ENCODE peak calls at places on chromosomes 5 and 9, in six cellular contexts. C is left kidney; J is EL; G is stromal cell of bone marrow; E is Karpas-422; Y is activated CD4-positive, alpha-beta T cell treated with anti-CD3 and anti-CD28 coated beads, Interleukin-2, amount 10 ng/mL, durations not matched to agents 7 days and 5 days. V is an unnamed sample.

GRCh38 chr9:137788561-137789294 is 88.9 kb upstream of the CACNA1B start:
- DNase-seq in C (peak; percentile 20), J (no peak), G (no peak), E (no peak), Y (no peak), V (no peak)

GRCh38 chr5:80990971-80991370 is 30.8 kb downstream of the RASGRF2 start:
- DNase-seq in C (no peak), J (no peak), G (no peak), E (peak; percentile 93), Y (no peak), V (no peak)

GRCh38 chr9:126439402-126439765 is 112.8 kb downstream of the MVB12B start:
- DNase-seq in C (no peak), J (peak; percentile 69), G (peak; percentile 37), E (no peak), Y (no peak), V (no peak)

GRCh38 chr5:17081142-17081541 is 136.3 kb upstream of the BASP1 start:
- DNase-seq in C (no peak), J (peak; percentile 29), G (no peak), E (no peak), Y (no peak), V (no peak)

GRCh38 chr9:82560457-82560904 is 502.5 kb downstream of the RASEF start:
- DNase-seq in C (no peak), J (no peak), G (no peak), E (no peak), Y (no peak), V (no peak)

GRCh38 chr5:103178167-103178566 is 58.1 kb downstream of the PPIP5K2 start:
- DNase-seq in C (peak; percentile 1), J (no peak), G (no peak), E (no peak), Y (no peak), V (no peak)

GRCh38 chr5:143435207-143435657 is 31.7 kb upstream of the NR3C1 start:
- DNase-seq in C (no peak), J (peak; percentile 6), G (no peak), E (peak; percentile 97), Y (peak; percentile 51), V (no peak)

GRCh38 chr5:13985736-13986418 is 41.4 kb upstream of the DNAH5 start:
- DNase-seq in C (no peak), J (peak; percentile 99), G (peak; percentile 75), E (no peak), Y (no peak), V (no peak)

GRCh38 chr5:67363963-67364362 is 167.4 kb upstream of the CD180 start:
- DNase-seq in C (no peak), J (no peak), G (no peak), E (no peak), Y (no peak), V (no peak)

GRCh38 chr9:93699650-93700049 is 123.3 kb downstream of the PHF2 start:
- DNase-seq in C (no peak), J (no peak), G (no peak), E (peak; percentile 45), Y (no peak), V (no peak)

GRCh38 chr9:137988701-137989100 is 111.1 kb downstream of the CACNA1B start:
- DNase-seq in C (no peak), J (no peak), G (no peak), E (no peak), Y (no peak), V (no peak)

GRCh38 chr9:129218918-129219317 is 40.9 kb upstream of the IER5L start:
- DNase-seq in C (no peak), J (no peak), G (no peak), E (no peak), Y (no peak), V (no peak)

GRCh38 chr9:90872835-90873294 is 71.2 kb downstream of the SYK start:
- DNase-seq in C (no peak), J (no peak), G (peak; percentile 16), E (no peak), Y (no peak), V (peak; percentile 75)

GRCh38 chr5:123438902-123439301 is 15.7 kb upstream of the CEP120 start:
- DNase-seq in C (no peak), J (peak; percentile 59), G (no peak), E (peak; percentile 34), Y (peak; percentile 24), V (no peak)

GRCh38 chr9:79104216-79104615 is 467.5 kb upstream of the TLE4 start:
- DNase-seq in C (no peak), J (peak; percentile 12), G (no peak), E (no peak), Y (no peak), V (no peak)

GRCh38 chr5:53357439-53357838 is 123.0 kb upstream of the FST start:
- DNase-seq in C (no peak), J (no peak), G (no peak), E (peak; percentile 43), Y (no peak), V (no peak)

GRCh38 chr5:77101298-77101697 is 14.2 kb upstream of the ZBED3 start:
- DNase-seq in C (no peak), J (peak; percentile 59), G (peak; percentile 67), E (no peak), Y (no peak), V (no peak)

GRCh38 chr5:159184858-159185381 is 24.4 kb downstream of the RNF145 start:
- DNase-seq in C (peak; percentile 72), J (peak; percentile 96), G (peak; percentile 58), E (no peak), Y (no peak), V (no peak)

GRCh38 chr9:5500441-5501235 is 9.7 kb upstream of the PDCD1LG2 start:
- DNase-seq in C (no peak), J (peak; percentile 36), G (peak; percentile 39), E (no peak), Y (no peak), V (no peak)

GRCh38 chr5:155481182-155481581 is 467.6 kb downstream of the KIF4B start:
- DNase-seq in C (no peak), J (no peak), G (no peak), E (no peak), Y (no peak), V (no peak)

GRCh38 chr5:90598300-90598699 is 39.7 kb downstream of the ADGRV1 start:
- DNase-seq in C (no peak), J (no peak), G (no peak), E (no peak), Y (no peak), V (no peak)

GRCh38 chr9:136856078-136856474 is 3.9 kb downstream of the MAMDC4 start:
- DNase-seq in C (peak; percentile 54), J (no peak), G (no peak), E (no peak), Y (no peak), V (no peak)

GRCh38 chr9:109329274-109330258 is 8.7 kb upstream of the EPB41L4B start:
- DNase-seq in C (peak; percentile 56), J (peak; percentile 53), G (no peak), E (no peak), Y (no peak), V (peak; percentile 38)

GRCh38 chr9:117782931-117783788 is 79.0 kb downstream of the TLR4 start:
- DNase-seq in C (peak; percentile 91), J (peak; percentile 80), G (peak; percentile 73), E (peak; percentile 87), Y (peak; percentile 80), V (peak; percentile 83)

GRCh38 chr5:9059920-9060691 is 485.8 kb downstream of the SEMA5A start:
- DNase-seq in C (peak; percentile 5), J (peak; percentile 99), G (peak; percentile 89), E (no peak), Y (no peak), V (no peak)

GRCh38 chr5:145495741-145496140 is 339.4 kb downstream of the PRELID2 start:
- DNase-seq in C (no peak), J (peak; percentile 86), G (peak; percentile 92), E (no peak), Y (no peak), V (no peak)

GRCh38 chr9:81489048-81489447 is 200.3 kb downstream of the TLE1 start:
- DNase-seq in C (no peak), J (no peak), G (no peak), E (no peak), Y (no peak), V (no peak)

GRCh38 chr9:33109850-33110595 is 33.5 kb upstream of the SMU1 start:
- DNase-seq in C (no peak), J (no peak), G (no peak), E (peak; percentile 37), Y (no peak), V (no peak)

GRCh38 chr9:98083566-98084135 is 27.1 kb downstream of the NANS start:
- DNase-seq in C (peak; percentile 67), J (no peak), G (no peak), E (no peak), Y (no peak), V (no peak)

GRCh38 chr5:4571248-4571950 is 568.7 kb upstream of the ADAMTS16 start:
- DNase-seq in C (no peak), J (no peak), G (no peak), E (no peak), Y (no peak), V (no peak)

V was measured in retina.